ENCODE peak calls at places on chromosomes 11 and 22, in five cellular contexts. One of them, this sample, is unnamed.

GRCh38 chr11:134037093-134037908 is 31.6 kb upstream of the JAM3 start:
- DNase-seq in colonic mucosa: peak; percentile 75
- DNase-seq in HCT116: no peak
- DNase-seq in neuronal stem cell: no peak
- DNase-seq in GM23248: peak; percentile 83
- DNase-seq in this sample: peak; percentile 91

GRCh38 chr11:6677018-6677417 is 6.1 kb downstream of the MRPL17 start:
- DNase-seq in colonic mucosa: no peak
- DNase-seq in HCT116: no peak
- DNase-seq in neuronal stem cell: no peak
- DNase-seq in GM23248: no peak
- DNase-seq in this sample: no peak

GRCh38 chr11:124717421-124717785 is 22.3 kb upstream of the NRGN start:
- DNase-seq in colonic mucosa: no peak
- DNase-seq in HCT116: no peak
- DNase-seq in neuronal stem cell: no peak
- DNase-seq in GM23248: no peak
- DNase-seq in this sample: no peak

GRCh38 chr11:134372961-134373360 is 39.1 kb downstream of the B3GAT1 start:
- DNase-seq in colonic mucosa: no peak
- DNase-seq in HCT116: no peak
- DNase-seq in neuronal stem cell: no peak
- DNase-seq in GM23248: no peak
- DNase-seq in this sample: no peak

GRCh38 chr11:92388380-92388779 is 163.8 kb downstream of the FAT3 start:
- DNase-seq in colonic mucosa: no peak
- DNase-seq in HCT116: no peak
- DNase-seq in neuronal stem cell: no peak
- DNase-seq in GM23248: peak; percentile 20
- DNase-seq in this sample: no peak

GRCh38 chr22:38083931-38084631 is at the start of gene SLC16A8:
- DNase-seq in colonic mucosa: no peak
- DNase-seq in HCT116: no peak
- DNase-seq in neuronal stem cell: peak; percentile 54
- DNase-seq in GM23248: no peak
- DNase-seq in this sample: peak; percentile 81

GRCh38 chr11:48116843-48117242 is 99.8 kb upstream of the OR4B1 start:
- DNase-seq in colonic mucosa: no peak
- DNase-seq in HCT116: no peak
- DNase-seq in neuronal stem cell: no peak
- DNase-seq in GM23248: peak; percentile 40
- DNase-seq in this sample: peak; percentile 50

GRCh38 chr11:10764412-10764811 is 13.4 kb downstream of the CTR9 start:
- DNase-seq in colonic mucosa: no peak
- DNase-seq in HCT116: no peak
- DNase-seq in neuronal stem cell: no peak
- DNase-seq in GM23248: no peak
- DNase-seq in this sample: no peak

GRCh38 chr11:128354476-128354875 is 232.9 kb downstream of the ETS1 start:
- DNase-seq in colonic mucosa: no peak
- DNase-seq in HCT116: no peak
- DNase-seq in neuronal stem cell: no peak
- DNase-seq in GM23248: peak; percentile 30
- DNase-seq in this sample: no peak

GRCh38 chr22:32265882-32266767 is 11.0 kb upstream of the SLC5A4 start:
- DNase-seq in colonic mucosa: peak; percentile 70
- DNase-seq in HCT116: peak; percentile 44
- DNase-seq in neuronal stem cell: peak; percentile 73
- DNase-seq in GM23248: peak; percentile 92
- DNase-seq in this sample: peak; percentile 82

GRCh38 chr11:111469200-111469599 is 43.0 kb downstream of the BTG4 start:
- DNase-seq in colonic mucosa: no peak
- DNase-seq in HCT116: no peak
- DNase-seq in neuronal stem cell: no peak
- DNase-seq in GM23248: peak; percentile 14
- DNase-seq in this sample: no peak

GRCh38 chr22:35303029-35303624 is 3.4 kb downstream of the TOM1 start:
- DNase-seq in colonic mucosa: no peak
- DNase-seq in HCT116: no peak
- DNase-seq in neuronal stem cell: no peak
- DNase-seq in GM23248: peak; percentile 46
- DNase-seq in this sample: no peak

GRCh38 chr22:21922370-21923162 is 30.1 kb downstream of the PPM1F start:
- DNase-seq in colonic mucosa: no peak
- DNase-seq in HCT116: no peak
- DNase-seq in neuronal stem cell: no peak
- DNase-seq in GM23248: no peak
- DNase-seq in this sample: peak; percentile 53

GRCh38 chr11:30342736-30343166 is 19.8 kb downstream of the ARL14EP start:
- DNase-seq in colonic mucosa: no peak
- DNase-seq in HCT116: no peak
- DNase-seq in neuronal stem cell: no peak
- DNase-seq in GM23248: no peak
- DNase-seq in this sample: no peak

GRCh38 chr11:94588366-94588952 is 21.3 kb downstream of the PIWIL4 start:
- DNase-seq in colonic mucosa: no peak
- DNase-seq in HCT116: no peak
- DNase-seq in neuronal stem cell: no peak
- DNase-seq in GM23248: no peak
- DNase-seq in this sample: no peak

GRCh38 chr11:6411594-6412031 is 7.3 kb downstream of the APBB1 start:
- DNase-seq in colonic mucosa: no peak
- DNase-seq in HCT116: no peak
- DNase-seq in neuronal stem cell: no peak
- DNase-seq in GM23248: no peak
- DNase-seq in this sample: no peak

GRCh38 chr11:20035701-20036601 is 124.3 kb downstream of the DBX1 start:
- DNase-seq in colonic mucosa: no peak
- DNase-seq in HCT116: no peak
- DNase-seq in neuronal stem cell: no peak
- DNase-seq in GM23248: peak; percentile 92
- DNase-seq in this sample: no peak

GRCh38 chr11:86940122-86940777 is 14.9 kb downstream of the FZD4 start:
- DNase-seq in colonic mucosa: no peak
- DNase-seq in HCT116: no peak
- DNase-seq in neuronal stem cell: no peak
- DNase-seq in GM23248: peak; percentile 92
- DNase-seq in this sample: no peak

GRCh38 chr22:48678171-48679135 is 1149.2 kb downstream of the BRD1 start:
- DNase-seq in colonic mucosa: no peak
- DNase-seq in HCT116: no peak
- DNase-seq in neuronal stem cell: no peak
- DNase-seq in GM23248: no peak
- DNase-seq in this sample: peak; percentile 57

GRCh38 chr22:36391648-36392047 is 3.9 kb upstream of the MYH9 start:
- DNase-seq in colonic mucosa: no peak
- DNase-seq in HCT116: no peak
- DNase-seq in neuronal stem cell: no peak
- DNase-seq in GM23248: no peak
- DNase-seq in this sample: no peak

GRCh38 chr11:82775736-82776346 is 42.2 kb upstream of the FAM181B start:
- DNase-seq in colonic mucosa: peak; percentile 32
- DNase-seq in HCT116: peak; percentile 36
- DNase-seq in neuronal stem cell: no peak
- DNase-seq in GM23248: peak; percentile 62
- DNase-seq in this sample: peak; percentile 75

GRCh38 chr11:45801723-45802315 is 3.1 kb upstream of the SLC35C1 start:
- DNase-seq in colonic mucosa: peak; percentile 75
- DNase-seq in HCT116: no peak
- DNase-seq in neuronal stem cell: no peak
- DNase-seq in GM23248: peak; percentile 53
- DNase-seq in this sample: no peak

GRCh38 chr22:39207141-39208012 is 37.4 kb downstream of the PDGFB start:
- DNase-seq in colonic mucosa: no peak
- DNase-seq in HCT116: no peak
- DNase-seq in neuronal stem cell: no peak
- DNase-seq in GM23248: no peak
- DNase-seq in this sample: no peak

GRCh38 chr11:17275376-17276235 is 933 bp upstream of the NUCB2 start:
- DNase-seq in colonic mucosa: no peak
- DNase-seq in HCT116: no peak
- DNase-seq in neuronal stem cell: no peak
- DNase-seq in GM23248: peak; percentile 34
- DNase-seq in this sample: no peak

GRCh38 chr22:30720263-30720837 is 25.7 kb downstream of the OSBP2 start:
- DNase-seq in colonic mucosa: no peak
- DNase-seq in HCT116: no peak
- DNase-seq in neuronal stem cell: no peak
- DNase-seq in GM23248: no peak
- DNase-seq in this sample: no peak

DNA sequence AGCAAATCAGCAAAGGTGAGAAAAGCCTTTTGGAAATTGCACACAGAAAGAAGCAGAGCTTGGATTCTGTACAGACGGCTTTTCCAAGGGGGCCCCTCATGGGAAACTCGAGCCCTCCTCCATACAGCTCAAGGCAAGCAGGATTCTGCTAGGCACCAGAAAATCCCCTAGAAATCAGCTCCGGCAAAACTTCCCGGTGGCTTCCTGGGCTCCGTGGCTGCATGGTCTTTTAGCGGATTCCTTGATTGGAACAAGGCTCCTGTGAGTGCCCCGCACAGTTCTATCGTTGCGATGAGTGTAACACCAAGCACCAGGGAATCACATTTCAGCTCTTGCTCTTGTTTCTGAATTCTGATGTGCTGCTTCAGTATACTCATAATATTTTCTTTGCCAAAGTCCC is 494.3 kb downstream of the DLG2 start:
- DNase-seq in colonic mucosa: no peak
- DNase-seq in HCT116: no peak
- DNase-seq in neuronal stem cell: peak; percentile 20
- DNase-seq in GM23248: peak; percentile 21
- DNase-seq in this sample: peak; percentile 15
- H3K4me3 ChIP-seq in colonic mucosa: no peak overlapping the region
- H3K4me3 ChIP-seq in HCT116: no peak overlapping the region
- H3K4me3 ChIP-seq in neuronal stem cell: no peak overlapping the region
- H3K4me3 ChIP-seq in GM23248: peak overlapping the region; percentile 22
- H3K4me3 ChIP-seq in this sample: no peak overlapping the region

DNA sequence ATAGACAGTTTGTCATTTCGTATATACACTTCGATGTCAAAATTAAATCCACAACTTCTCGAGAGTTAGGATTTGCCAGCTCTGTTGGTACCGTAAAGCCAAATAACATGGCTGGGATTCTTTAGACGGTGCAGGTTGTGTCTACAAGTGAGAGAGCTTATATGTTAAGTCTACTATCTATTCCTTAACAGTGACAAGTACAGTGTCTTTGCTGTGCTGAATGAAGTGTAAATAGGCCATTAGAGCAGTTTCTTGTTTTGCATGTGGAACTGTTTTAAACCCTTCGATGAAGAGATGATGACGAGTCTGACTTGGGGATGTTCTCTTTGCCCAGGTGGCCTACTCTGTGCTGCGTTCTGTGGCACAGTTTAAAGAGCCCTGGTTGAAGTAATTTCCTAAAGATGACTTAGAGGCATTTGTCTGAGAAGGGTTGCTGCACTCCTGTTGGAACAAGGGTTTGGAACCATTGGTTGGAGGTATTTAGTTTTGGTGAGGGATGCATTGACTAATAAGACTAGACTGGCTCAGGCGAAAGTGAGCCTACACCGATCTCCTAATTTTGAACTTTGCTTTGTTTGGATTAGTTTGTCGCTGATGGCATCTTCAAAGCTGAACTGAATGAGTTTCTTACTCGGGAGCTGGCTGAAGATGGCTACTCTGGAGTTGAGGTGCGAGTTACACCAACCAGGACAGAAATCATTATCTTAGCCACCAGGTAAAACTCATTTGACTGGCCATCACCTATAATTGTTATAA is 970 bp downstream of the RPS3 start:
- DNase-seq in colonic mucosa: no peak
- DNase-seq in HCT116: no peak
- DNase-seq in neuronal stem cell: no peak
- DNase-seq in GM23248: peak; percentile 51
- DNase-seq in this sample: no peak
- H3K36me3 ChIP-seq in colonic mucosa: peaks cover 16% of the 10 kb centered on the region
- H3K36me3 ChIP-seq in HCT116: peaks cover 57% of the 10 kb centered on the region
- H3K36me3 ChIP-seq in neuronal stem cell: peaks cover 52% of the 10 kb centered on the region
- H3K36me3 ChIP-seq in GM23248: peaks cover 44% of the 10 kb centered on the region
- H3K36me3 ChIP-seq in this sample: peaks cover 44% of the 10 kb centered on the region

GRCh38 chr22:40212126-40212525 is 34.4 kb downstream of the TNRC6B start:
- DNase-seq in colonic mucosa: no peak
- DNase-seq in HCT116: no peak
- DNase-seq in neuronal stem cell: no peak
- DNase-seq in GM23248: peak; percentile 7
- DNase-seq in this sample: no peak

GRCh38 chr22:40209945-40210485 is 32.3 kb downstream of the TNRC6B start:
- DNase-seq in colonic mucosa: no peak
- DNase-seq in HCT116: no peak
- DNase-seq in neuronal stem cell: no peak
- DNase-seq in GM23248: no peak
- DNase-seq in this sample: no peak

GRCh38 chr22:40210814-40211213 is 33.1 kb downstream of the TNRC6B start:
- DNase-seq in colonic mucosa: no peak
- DNase-seq in HCT116: no peak
- DNase-seq in neuronal stem cell: no peak
- DNase-seq in GM23248: no peak
- DNase-seq in this sample: no peak

GRCh38 chr22:40213478-40213877 is 35.8 kb downstream of the TNRC6B start:
- DNase-seq in colonic mucosa: no peak
- DNase-seq in HCT116: no peak
- DNase-seq in neuronal stem cell: no peak
- DNase-seq in GM23248: no peak
- DNase-seq in this sample: no peak

GRCh38 chr22:40211481-40212052 is 33.8 kb downstream of the TNRC6B start:
- DNase-seq in colonic mucosa: no peak
- DNase-seq in HCT116: no peak
- DNase-seq in neuronal stem cell: no peak
- DNase-seq in GM23248: no peak
- DNase-seq in this sample: no peak
- H3K4me3 ChIP-seq in colonic mucosa: no peak overlapping the region
- H3K4me3 ChIP-seq in HCT116: no peak overlapping the region
- H3K4me3 ChIP-seq in neuronal stem cell: no peak overlapping the region
- H3K4me3 ChIP-seq in GM23248: no peak overlapping the region
- H3K4me3 ChIP-seq in this sample: no peak overlapping the region

DNA sequence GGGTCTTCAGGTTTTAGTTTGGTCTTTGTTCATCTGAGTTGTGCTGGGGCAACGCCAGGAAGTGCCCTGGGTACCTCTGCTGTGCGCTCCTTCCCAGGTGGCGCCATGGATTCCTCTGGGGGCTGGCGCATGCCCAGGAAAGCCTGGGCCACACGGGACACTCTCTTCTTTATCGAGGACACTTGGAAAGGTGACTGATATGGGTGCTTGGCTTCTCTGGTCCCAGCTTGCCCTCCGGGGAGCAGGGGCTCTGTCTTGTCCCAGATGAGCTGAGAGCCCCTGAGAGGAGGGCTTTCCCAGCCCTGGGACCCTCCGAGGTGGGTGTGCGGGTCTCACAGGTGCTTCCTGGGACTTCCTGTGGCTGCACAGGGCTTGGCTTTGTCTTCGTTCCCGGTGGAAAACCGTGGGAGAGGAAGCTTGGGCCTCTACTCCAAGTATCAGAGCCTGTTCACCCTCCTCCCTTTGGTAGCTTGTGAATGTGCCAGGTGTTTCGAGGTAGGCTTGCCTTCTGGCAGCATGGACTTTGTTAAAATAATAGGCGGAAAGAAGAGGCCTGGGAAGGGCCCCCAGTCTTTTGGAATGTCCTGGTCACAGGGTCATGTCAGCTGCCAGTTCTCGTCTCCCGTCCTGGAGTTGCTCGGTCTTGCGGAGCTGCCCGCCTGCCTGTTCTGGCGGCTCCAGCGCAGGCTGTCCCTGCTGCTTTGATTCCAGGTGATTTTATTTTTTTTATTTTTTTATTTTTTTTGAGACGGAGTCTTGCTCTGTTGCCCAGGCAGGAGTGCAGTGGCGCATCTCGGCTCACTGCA is 10.1 kb upstream of the NEAT1 start:
- DNase-seq in colonic mucosa: no peak
- DNase-seq in HCT116: no peak
- DNase-seq in neuronal stem cell: no peak
- DNase-seq in GM23248: no peak
- DNase-seq in this sample: peak; percentile 20
- H3K36me3 ChIP-seq in colonic mucosa: peaks cover 12% of the 10 kb centered on the region
- H3K36me3 ChIP-seq in HCT116: no peaks in the 10 kb centered on the region
- H3K36me3 ChIP-seq in neuronal stem cell: peaks cover 34% of the 10 kb centered on the region
- H3K36me3 ChIP-seq in GM23248: peaks cover 22% of the 10 kb centered on the region
- H3K36me3 ChIP-seq in this sample: peaks cover 3% of the 10 kb centered on the region

This sample was measured in H7.